ENCODE peak calls at places on chromosome 4, in six cellular contexts. U, Z, S, B, R and L are unnamed samples.

GRCh38 chr4:172750910-172751309 is 417.7 kb upstream of the GALNT7 start:
- DNase-seq in U (no peak), Z (no peak), S (no peak), B (no peak), R (no peak), L (no peak)

GRCh38 chr4:87151730-87152129 is 68.7 kb downstream of the KLHL8 start:
- DNase-seq in U (no peak), Z (no peak), S (no peak), B (peak), R (no peak), L (no peak)

GRCh38 chr4:156751486-156751885 is 220.1 kb downstream of the PDGFC start:
- DNase-seq in U (no peak), Z (no peak), S (peak), B (peak), R (no peak), L (no peak)

GRCh38 chr4:150960818-150961217 is 54.3 kb downstream of the LRBA start:
- DNase-seq in U (no peak), Z (peak), S (no peak), B (peak), R (peak), L (peak)

GRCh38 chr4:145619639-145619996 is 433 bp downstream of the MMAA start:
- DNase-seq in U (no peak), Z (no peak), S (peak), B (peak), R (peak), L (no peak)

GRCh38 chr4:26217429-26217828 is 103.4 kb upstream of the RBPJ start:
- DNase-seq in U (no peak), Z (no peak), S (no peak), B (no peak), R (peak), L (no peak)

GRCh38 chr4:7506119-7506518 is 71.4 kb upstream of the PSAPL1 start:
- DNase-seq in U (no peak), Z (no peak), S (no peak), B (no peak), R (no peak), L (no peak)

GRCh38 chr4:55069248-55069647 is 56.1 kb downstream of the KDR start:
- DNase-seq in U (no peak), Z (no peak), S (no peak), B (peak), R (no peak), L (peak)

GRCh38 chr4:5772528-5773270 is 61.7 kb downstream of the EVC start:
- DNase-seq in U (no peak), Z (no peak), S (no peak), B (no peak), R (no peak), L (no peak)

GRCh38 chr4:4859010-4859798 is at the start of gene MSX1:
- DNase-seq in U (peak), Z (peak), S (peak), B (peak), R (peak), L (peak)

GRCh38 chr4:3859571-3859970 is 93.4 kb downstream of the ADRA2C start:
- DNase-seq in U (no peak), Z (no peak), S (no peak), B (no peak), R (no peak), L (no peak)

GRCh38 chr4:8419222-8420041 is 21.1 kb downstream of the ACOX3 start:
- DNase-seq in U (no peak), Z (no peak), S (peak), B (peak), R (peak), L (no peak)

GRCh38 chr4:129350800-129351199 is 254.8 kb downstream of the C4orf33 start:
- DNase-seq in U (no peak), Z (no peak), S (no peak), B (no peak), R (no peak), L (no peak)

GRCh38 chr4:54400802-54401201 is 171.7 kb downstream of the PDGFRA start:
- DNase-seq in U (no peak), Z (no peak), S (peak), B (peak), R (peak), L (peak)

GRCh38 chr4:2090642-2091041 is 31.5 kb downstream of the NAT8L start:
- DNase-seq in U (no peak), Z (no peak), S (no peak), B (no peak), R (no peak), L (no peak)

GRCh38 chr4:189825466-189825865 is 115.2 kb upstream of the FRG1 start:
- DNase-seq in U (no peak), Z (no peak), S (no peak), B (no peak), R (no peak), L (no peak)

GRCh38 chr4:80309301-80310004 is 26.1 kb upstream of the CFAP299 start:
- DNase-seq in U (no peak), Z (no peak), S (peak), B (peak), R (peak), L (peak)
- H3K4me3 ChIP-seq in U (no peak), Z (no peak), S (no peak), B (peak), R (no peak), L (no peak)

GRCh38 chr4:184472540-184473264 is 1.6 kb downstream of the IRF2 start:
- DNase-seq in U (peak), Z (no peak), S (peak), B (peak), R (peak), L (peak)

GRCh38 chr4:184474261-184475095 is at the start of gene IRF2:
- DNase-seq in U (peak), Z (peak), S (peak), B (peak), R (peak), L (peak)

GRCh38 chr4:184473265-184473514 is 1.2 kb downstream of the IRF2 start:
- DNase-seq in U (no peak), Z (no peak), S (no peak), B (no peak), R (no peak), L (no peak)

GRCh38 chr4:184475096-184475461 is 729 bp upstream of the IRF2 start:
- DNase-seq in U (peak), Z (no peak), S (peak), B (peak), R (peak), L (peak)

GRCh38 chr4:184473515-184474260 is 662 bp downstream of the IRF2 start:
- DNase-seq in U (peak), Z (no peak), S (peak), B (peak), R (peak), L (peak)
- H3K23ac ChIP-seq in U (peak), Z (no peak), S (peak), B (peak), R (no peak), L (peak)

DNA sequence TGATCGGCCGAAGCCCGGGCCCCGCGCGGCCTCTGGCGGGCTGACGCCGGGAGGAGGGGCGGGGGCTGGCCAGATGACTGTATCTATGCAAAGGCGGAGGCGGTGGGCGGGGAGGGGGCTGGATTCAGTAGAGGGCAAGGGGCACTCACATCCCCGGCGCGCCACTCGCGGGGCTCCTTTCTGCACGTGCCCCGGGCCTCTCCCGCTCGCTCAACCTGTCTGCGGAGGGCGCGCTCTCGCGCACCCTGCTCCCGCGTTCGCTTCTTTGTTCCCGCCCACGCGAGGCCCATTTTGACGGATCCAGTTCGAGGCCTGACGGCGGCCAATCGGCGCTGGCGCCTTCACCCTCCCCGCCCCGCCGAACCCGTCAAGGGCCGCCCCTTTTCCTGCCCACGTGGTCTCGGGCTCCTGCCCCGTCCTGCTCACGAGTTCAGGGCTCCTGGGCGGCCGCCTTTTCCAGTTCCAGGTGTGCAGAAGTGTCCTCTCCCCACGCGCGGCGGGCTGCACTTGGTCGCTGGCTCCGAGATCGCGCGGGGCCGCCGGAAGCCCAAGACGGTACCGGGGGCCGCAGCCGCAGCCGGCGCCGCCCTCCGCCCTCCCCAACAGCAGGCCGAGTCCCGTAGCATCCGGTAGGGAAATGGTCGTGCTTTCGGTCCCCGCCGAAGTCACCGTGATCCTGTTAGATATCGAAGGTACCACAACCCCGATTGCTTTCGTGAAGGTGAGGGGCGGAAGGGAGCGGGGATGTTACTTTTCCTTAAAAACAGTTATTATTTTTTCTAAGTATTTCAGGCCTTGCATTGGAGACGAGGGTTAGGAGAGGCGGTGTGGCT is at the start of the genes ENOPH1 and HNRNPDL:
- DNase-seq in U (peak), Z (peak), S (peak), B (peak), R (peak), L (peak)
- H3K4ac ChIP-seq in U (peak), Z (peak), S (peak), B (peak), R (peak), L (peak)

GRCh38 chr4:38868055-38868965 is 704 bp downstream of the FAM114A1 start:
- DNase-seq in U (peak), Z (no peak), S (peak), B (peak), R (peak), L (peak)
- H3K4me3 ChIP-seq in U (peak), Z (peak), S (peak), B (peak), R (peak), L (peak)